ENCODE peak calls at places on chromosomes 12 and 14, in six cellular contexts. M, S, U, T, F and B are unnamed samples.
A peak's percentile ranks its signal among the peaks of the same experiment; 100 is the strongest.

GRCh38 chr14:41785696-41786095 is 179.0 kb downstream of the LRFN5 start:
- DNase-seq in M (no peak), S (peak; percentile 10), U (no peak), T (no peak), F (no peak), B (no peak)

GRCh38 chr12:64691793-64692583 is 67.2 kb downstream of the GNS start:
- DNase-seq in M (no peak), S (no peak), U (no peak), T (no peak), F (no peak), B (no peak)

GRCh38 chr12:49636979-49637378 is 13.6 kb downstream of the PRPF40B start:
- DNase-seq in M (peak; percentile 87), S (peak; percentile 58), U (no peak), T (peak; percentile 70), F (no peak), B (peak; percentile 35)

GRCh38 chr14:68580096-68580640 is 212.7 kb downstream of the ZFP36L1 start:
- DNase-seq in M (no peak), S (no peak), U (no peak), T (no peak), F (no peak), B (no peak)

GRCh38 chr12:34595749-34596733 is 573.7 kb downstream of the ALG10 start:
- DNase-seq in M (no peak), S (no peak), U (no peak), T (peak; percentile 1), F (no peak), B (no peak)

GRCh38 chr12:53337998-53338397 is 1.8 kb upstream of the SP7 start:
- DNase-seq in M (peak; percentile 26), S (no peak), U (no peak), T (no peak), F (no peak), B (no peak)

GRCh38 chr14:104283197-104284106 is 145.1 kb downstream of the KIF26A start:
- DNase-seq in M (no peak), S (no peak), U (no peak), T (no peak), F (no peak), B (no peak)

GRCh38 chr12:108394196-108394595 is 55.1 kb upstream of the CMKLR1 start:
- DNase-seq in M (no peak), S (no peak), U (no peak), T (no peak), F (no peak), B (no peak)

GRCh38 chr12:118307069-118307954 is 65.4 kb downstream of the TAOK3 start:
- DNase-seq in M (no peak), S (no peak), U (no peak), T (no peak), F (peak; percentile 69), B (peak; percentile 81)

GRCh38 chr14:91412939-91413338 is 4.7 kb downstream of the CCDC88C start:
- DNase-seq in M (no peak), S (no peak), U (no peak), T (no peak), F (no peak), B (no peak)

GRCh38 chr12:5073838-5074237 is 30.2 kb downstream of the KCNA5 start:
- DNase-seq in M (peak; percentile 22), S (no peak), U (no peak), T (no peak), F (no peak), B (no peak)

GRCh38 chr14:94769413-94770250 is at the start of gene GSC:
- DNase-seq in M (peak; percentile 90), S (no peak), U (no peak), T (no peak), F (no peak), B (peak; percentile 4)

GRCh38 chr14:35412281-35413057 is 7.9 kb upstream of the NFKBIA start:
- DNase-seq in M (no peak), S (no peak), U (no peak), T (no peak), F (no peak), B (no peak)
- TF ChIP-seq GABPA in M (no peak), S (no peak), U (no peak), T (no peak), F (no peak), B (no peak)

GRCh38 chr14:72878746-72879145 is 15.2 kb downstream of the DPF3 start:
- DNase-seq in M (no peak), S (no peak), U (no peak), T (no peak), F (no peak), B (no peak)

GRCh38 chr14:72879431-72879830 is 14.5 kb downstream of the DPF3 start:
- DNase-seq in M (no peak), S (no peak), U (no peak), T (no peak), F (no peak), B (no peak)

GRCh38 chr14:72880164-72880563 is 13.7 kb downstream of the DPF3 start:
- DNase-seq in M (no peak), S (no peak), U (no peak), T (no peak), F (no peak), B (no peak)

GRCh38 chr14:72882047-72882446 is 11.9 kb downstream of the DPF3 start:
- DNase-seq in M (no peak), S (no peak), U (no peak), T (no peak), F (no peak), B (no peak)

DNA sequence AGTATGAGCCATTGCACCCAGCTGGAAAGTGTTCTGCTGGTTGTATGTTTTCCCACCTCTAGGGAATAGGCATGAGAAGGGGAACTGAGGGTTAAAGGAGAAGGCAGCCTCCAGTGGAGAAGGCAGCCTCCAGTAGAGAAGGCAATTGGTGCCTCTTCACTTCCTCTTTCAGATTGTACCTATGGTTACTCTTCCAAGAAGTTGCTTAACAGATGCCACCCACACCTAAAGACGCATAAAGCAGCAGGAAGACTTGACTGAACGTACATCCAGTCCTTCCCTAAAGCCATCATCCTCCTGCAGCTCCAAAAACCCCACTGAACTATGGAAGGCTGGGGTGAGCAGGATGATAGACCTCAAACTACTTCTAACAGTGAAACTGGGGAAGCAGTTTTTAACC is 13.1 kb downstream of the DPF3 start:
- DNase-seq in M (no peak), S (no peak), U (no peak), T (no peak), F (no peak), B (no peak)
- H3K27me3 ChIP-seq in M (no peaks in the 10 kb centered on the region), S (peaks cover 6% of the 10 kb centered on the region), U (no peaks in the 10 kb centered on the region), T (no peaks in the 10 kb centered on the region), F (no peaks in the 10 kb centered on the region), B (no peaks in the 10 kb centered on the region)

GRCh38 chr14:57530571-57530970 is 36.9 kb upstream of the CCDC198 start:
- DNase-seq in M (no peak), S (no peak), U (no peak), T (no peak), F (no peak), B (no peak)

GRCh38 chr14:57533214-57533613 is 39.6 kb upstream of the CCDC198 start:
- DNase-seq in M (no peak), S (peak; percentile 12), U (no peak), T (peak; percentile 10), F (peak; percentile 31), B (peak; percentile 2)
- TF ChIP-seq CTCF in M (peak; percentile 46), S (peak; percentile 44), U (peak; percentile 56), T (peak; percentile 44), F (peak; percentile 51), B (no peak)

DNA sequence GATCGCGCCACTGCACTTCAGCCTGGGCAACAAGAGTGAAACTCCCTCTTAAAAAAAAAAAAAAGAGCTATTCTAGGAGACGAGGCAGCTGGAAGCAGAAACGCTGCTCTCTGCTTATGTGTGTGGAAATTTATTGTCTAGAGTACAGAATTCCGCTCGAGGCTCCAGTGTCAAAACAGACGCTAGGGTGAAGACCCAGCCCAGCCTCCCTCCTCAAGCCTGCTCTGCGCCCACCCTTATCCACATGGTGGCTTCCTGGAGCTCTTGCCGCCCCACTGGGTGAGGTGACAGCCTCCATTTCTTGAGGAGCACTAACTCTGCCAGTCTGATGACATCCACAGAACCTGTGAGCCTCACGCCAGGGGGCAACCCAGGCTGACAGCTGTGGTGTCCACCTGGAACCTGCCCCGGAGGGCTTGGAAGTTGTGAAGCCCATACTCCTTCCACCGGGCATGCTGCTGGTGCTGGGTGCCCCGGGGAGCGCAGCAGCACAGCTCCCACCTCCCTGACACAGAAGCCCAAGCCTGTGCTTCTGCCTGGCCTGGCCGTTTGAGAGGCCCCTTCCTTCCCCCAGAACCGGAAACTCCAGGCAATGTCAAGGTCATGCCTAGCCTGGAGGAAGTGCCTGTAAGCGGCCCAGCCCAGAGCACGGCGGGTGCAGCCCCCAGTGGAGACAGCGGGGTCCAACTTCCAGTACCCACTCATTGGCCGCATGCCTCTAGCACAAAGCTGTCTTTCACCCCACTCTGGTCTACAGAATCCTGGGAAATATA is 49.4 kb upstream of the DLK1 start:
- DNase-seq in M (peak; percentile 82), S (peak; percentile 80), U (no peak), T (no peak), F (no peak), B (peak; percentile 86)
- TF ChIP-seq GABPA in M (no peak), S (peak; percentile 83), U (no peak), T (peak; percentile 67), F (no peak), B (no peak)